ENCODE peak calls at places on chromosomes 3 and 15, in five cellular contexts. Q is heart right ventricle, V is psoas muscle, X is HCT116, W is endodermal cell. O is an unnamed sample.

GRCh38 chr3:48492461-48493202 is 11.3 kb downstream of the SHISA5 start:
- DNase-seq in V (no peak), X (no peak), W (peak; percentile 29), Q (no peak), O (no peak)

GRCh38 chr3:182479766-182480336 is 313.5 kb upstream of the ATP11B start:
- DNase-seq in V (no peak), Q (no peak), X (no peak), W (no peak), O (no peak)

GRCh38 chr3:184805351-184806038 is 6.5 kb upstream of the VPS8 start:
- DNase-seq in V (no peak), W (no peak), X (no peak), Q (no peak), O (no peak)

GRCh38 chr3:62918131-62918530 is 42.9 kb upstream of the CADPS start:
- DNase-seq in Q (no peak), W (no peak), X (no peak), V (no peak), O (no peak)

GRCh38 chr15:76866008-76866407 is 39.1 kb downstream of the SCAPER start:
- DNase-seq in Q (peak; percentile 35), X (no peak), W (no peak), V (peak; percentile 67), O (no peak)

GRCh38 chr3:14950274-14950673 is 2.9 kb downstream of the NR2C2 start:
- DNase-seq in W (no peak), Q (no peak), V (no peak), X (no peak), O (no peak)

GRCh38 chr15:25481208-25481862 is 42.5 kb upstream of the UBE3A start:
- DNase-seq in V (no peak), X (no peak), Q (no peak), W (peak; percentile 86), O (no peak)

GRCh38 chr15:25670025-25670554 is 193.0 kb downstream of the ATP10A start:
- DNase-seq in Q (peak; percentile 78), W (peak; percentile 96), X (no peak), V (peak; percentile 91), O (no peak)

GRCh38 chr3:197516517-197516889 is 39.3 kb downstream of the BDH1 start:
- DNase-seq in X (peak; percentile 83), W (peak; percentile 53), Q (no peak), V (no peak), O (peak; percentile 29)

GRCh38 chr15:73838795-73839565 is 34.4 kb upstream of the TBC1D21 start:
- DNase-seq in W (no peak), X (no peak), Q (peak; percentile 81), V (peak; percentile 89), O (no peak)

GRCh38 chr15:79948095-79948695 is 22.8 kb downstream of the BCL2A1 start:
- DNase-seq in V (no peak), Q (no peak), W (no peak), X (no peak), O (no peak)

GRCh38 chr3:171201825-171202224 is 175.3 kb upstream of the SLC2A2 start:
- DNase-seq in X (no peak), Q (no peak), V (no peak), W (no peak), O (no peak)

GRCh38 chr3:128578346-128578745 is 72.3 kb downstream of the RPN1 start:
- DNase-seq in X (no peak), V (no peak), Q (no peak), W (peak; percentile 75), O (no peak)

GRCh38 chr3:47512416-47513124 is 942 bp downstream of the ELP6 start:
- DNase-seq in X (no peak), Q (peak; percentile 10), V (peak; percentile 58), W (peak; percentile 67), O (no peak)

GRCh38 chr3:94184781-94185180 is 121.9 kb downstream of the NSUN3 start:
- DNase-seq in X (no peak), Q (no peak), W (no peak), V (no peak), O (no peak)

GRCh38 chr3:24628523-24629258 is 134.0 kb upstream of the THRB start:
- DNase-seq in V (no peak), X (no peak), Q (no peak), W (no peak), O (no peak)

GRCh38 chr3:24521306-24522154 is 26.9 kb upstream of the THRB start:
- DNase-seq in X (no peak), V (peak; percentile 85), W (peak; percentile 86), Q (peak; percentile 51), O (peak; percentile 74)

GRCh38 chr3:138249636-138250035 is 62.5 kb downstream of the ARMC8 start:
- DNase-seq in X (no peak), W (no peak), Q (no peak), V (no peak), O (no peak)

GRCh38 chr3:168951368-168951767 is 712.1 kb downstream of the MECOM start:
- DNase-seq in V (no peak), Q (no peak), X (peak; percentile 24), W (no peak), O (no peak)

GRCh38 chr3:127066635-127067034 is 83.7 kb downstream of the PLXNA1 start:
- DNase-seq in V (no peak), Q (no peak), W (no peak), X (no peak), O (no peak)

DNA sequence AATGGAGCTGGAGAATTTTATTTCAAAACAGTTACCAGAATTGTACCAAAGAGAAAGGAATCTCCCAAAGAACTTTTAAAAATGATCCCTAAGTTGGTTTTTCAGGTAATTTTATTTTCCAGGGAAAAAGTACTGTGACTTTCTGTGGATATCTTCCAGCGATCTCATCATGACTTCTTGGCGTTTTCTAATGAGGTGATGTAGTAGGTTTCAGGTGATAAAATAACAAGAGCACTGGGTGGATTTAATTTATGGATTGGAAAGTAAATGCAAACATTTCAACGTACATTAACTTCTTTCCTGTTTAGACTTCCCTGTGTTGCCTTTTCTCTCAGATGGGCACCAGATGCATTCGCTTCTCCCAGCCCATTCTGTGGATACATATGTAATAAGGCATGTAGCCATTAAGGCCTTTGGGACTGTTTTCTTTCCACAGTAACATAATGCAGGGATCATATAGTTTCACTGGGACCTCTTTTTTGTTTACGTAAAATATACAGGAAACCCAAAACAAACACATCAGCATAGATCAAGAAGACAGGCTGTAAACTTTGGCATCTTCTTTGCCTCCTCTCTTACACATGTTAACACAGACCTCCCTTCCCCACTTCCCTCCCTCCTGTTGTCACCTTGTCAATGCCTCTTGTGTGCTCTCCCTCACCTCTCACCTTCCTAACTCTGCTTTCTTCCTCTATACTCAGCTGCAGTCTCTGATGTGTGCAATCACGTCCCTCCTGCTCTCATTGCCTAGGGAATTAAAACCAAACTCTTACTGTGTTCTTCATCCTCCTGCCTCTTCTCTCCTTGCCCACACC is 13.0 kb downstream of the PHLDB2 start:
- DNase-seq in Q (no peak), W (no peak), V (no peak), X (no peak), O (no peak)
- H3K27ac ChIP-seq in Q (peak overlapping the region; percentile 32), W (peak overlapping the region; percentile 1), V (no peak overlapping the region), X (peak overlapping the region; percentile 20), O (no peak overlapping the region)

GRCh38 chr15:67149068-67149841 is 83.9 kb downstream of the SMAD3 start:
- DNase-seq in V (no peak), W (no peak), Q (no peak), X (no peak), O (no peak)

GRCh38 chr15:67147410-67147949 is 82.1 kb downstream of the SMAD3 start:
- DNase-seq in W (no peak), Q (no peak), V (no peak), X (no peak), O (no peak)

GRCh38 chr15:67146875-67147381 is 81.5 kb downstream of the SMAD3 start:
- DNase-seq in X (no peak), V (peak; percentile 56), W (peak; percentile 66), Q (peak; percentile 62), O (no peak)

GRCh38 chr15:67149859-67150824 is 84.7 kb downstream of the SMAD3 start:
- DNase-seq in W (peak; percentile 91), Q (peak; percentile 75), X (peak; percentile 96), V (peak; percentile 75), O (no peak)

GRCh38 chr15:67148196-67148701 is 82.8 kb downstream of the SMAD3 start:
- DNase-seq in W (no peak), X (no peak), Q (no peak), V (no peak), O (no peak)
- H3K4me1 ChIP-seq in W (peaks cover 43% of the 10 kb centered on the region), X (peaks cover 99% of the 10 kb centered on the region), Q (peaks cover 82% of the 10 kb centered on the region), V (peaks cover 93% of the 10 kb centered on the region), O (peaks cover 77% of the 10 kb centered on the region)

GRCh38 chr3:66858656-66859381 is 139.3 kb upstream of the KBTBD8 start:
- DNase-seq in Q (no peak), V (no peak), W (peak; percentile 91), X (no peak), O (no peak)
- TF ChIP-seq CTCF in Q (no peak), V (no peak), W (peak; percentile 84), X (peak; percentile 49), O (no peak)

GRCh38 chr3:152470893-152471292 is 202.2 kb downstream of the MBNL1 start:
- DNase-seq in Q (no peak), X (no peak), W (no peak), V (no peak), O (no peak)

GRCh38 chr3:152469238-152470025 is 200.7 kb downstream of the MBNL1 start:
- DNase-seq in X (no peak), Q (no peak), V (no peak), W (no peak), O (no peak)

GRCh38 chr3:152470095-152470494 is 201.4 kb downstream of the MBNL1 start:
- DNase-seq in W (no peak), V (no peak), Q (no peak), X (no peak), O (no peak)

GRCh38 chr3:152471814-152472605 is 203.3 kb downstream of the MBNL1 start:
- DNase-seq in X (peak; percentile 33), Q (peak; percentile 80), V (peak; percentile 50), W (peak; percentile 76), O (peak; percentile 41)

DNA sequence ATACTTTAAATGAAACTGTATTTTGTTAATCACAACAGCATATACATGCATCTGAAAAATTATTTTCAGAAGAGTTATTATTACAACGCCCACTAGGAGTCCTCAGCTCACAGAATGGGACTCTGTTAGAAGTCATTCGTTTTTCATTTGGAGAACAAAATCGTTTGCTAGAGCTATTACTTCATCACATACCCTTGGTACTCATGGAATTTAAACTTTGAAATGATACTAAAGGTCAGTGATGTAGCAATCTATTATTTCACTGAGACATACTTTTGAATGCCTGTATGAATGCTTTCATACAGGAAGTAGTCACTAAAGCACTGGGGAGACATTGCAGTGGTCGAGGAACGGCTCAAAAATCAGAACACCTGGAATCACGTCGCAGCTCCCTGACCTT is 198.1 kb downstream of the MBNL1 start:
- DNase-seq in W (no peak), Q (no peak), V (no peak), X (no peak), O (no peak)
- H3K27ac ChIP-seq in W (no peak overlapping the region), Q (no peak overlapping the region), V (no peak overlapping the region), X (no peak overlapping the region), O (no peak overlapping the region)

GRCh38 chr3:121992601-121993560 is 29.2 kb downstream of the ILDR1 start:
- DNase-seq in X (no peak), W (peak; percentile 81), Q (no peak), V (no peak), O (no peak)
- H3K4me1 ChIP-seq in X (peaks cover 12% of the 10 kb centered on the region), W (peaks cover 3% of the 10 kb centered on the region), Q (peaks cover 5% of the 10 kb centered on the region), V (no peaks in the 10 kb centered on the region), O (peaks cover 20% of the 10 kb centered on the region)

GRCh38 chr3:134333522-134334181 is 40.6 kb downstream of the AMOTL2 start:
- DNase-seq in V (no peak), Q (no peak), X (no peak), W (peak; percentile 91), O (no peak)
- TF ChIP-seq CTCF in V (no peak), Q (no peak), X (no peak), W (peak; percentile 63), O (no peak)